ENCODE peak calls at places on chromosomes 3 and 15, in four cellular contexts. L is GM12878, H is HepG2, B is K562. A is an unnamed sample.

GRCh38 chr15:95557226-95558046 is 773.1 kb upstream of the NR2F2 start:
- DNase-seq in H (peak), L (peak), B (peak), A (peak)

GRCh38 chr3:12371525-12372140 is 82.8 kb downstream of the PPARG start:
- DNase-seq in L (no peak), B (no peak), H (no peak), A (no peak)

GRCh38 chr3:37863552-37863865 is 1.8 kb downstream of the CTDSPL start:
- DNase-seq in B (no peak), H (no peak), L (no peak), A (no peak)

GRCh38 chr15:29126821-29127461 is 142.7 kb downstream of the NSMCE3 start:
- DNase-seq in H (no peak), B (peak), L (no peak), A (peak)

GRCh38 chr3:39291903-39292329 is 12.1 kb upstream of the CX3CR1 start:
- DNase-seq in B (peak), L (no peak), H (peak), A (peak)

GRCh38 chr3:156448300-156448699 is 106.6 kb downstream of the SSR3 start:
- DNase-seq in H (peak), L (no peak), B (peak), A (peak)

GRCh38 chr3:140942221-140943104 is 827 bp downstream of the SLC25A36 start:
- DNase-seq in H (peak), B (peak), L (no peak), A (peak)

GRCh38 chr3:104066658-104067057 is 1300.1 kb upstream of the ALCAM start:
- DNase-seq in H (no peak), L (no peak), B (no peak), A (no peak)

GRCh38 chr15:67026171-67026967 is 39.0 kb upstream of the SMAD3 start:
- DNase-seq in B (no peak), L (no peak), H (no peak), A (no peak)

GRCh38 chr3:193826126-193826795 is 233.3 kb downstream of the OPA1 start:
- DNase-seq in L (no peak), B (peak), H (no peak), A (peak)

GRCh38 chr15:74530771-74531143 is 10.3 kb upstream of the ARID3B start:
- DNase-seq in H (no peak), B (no peak), L (no peak), A (no peak)

GRCh38 chr3:45567730-45568172 is 26.8 kb upstream of the LIMD1 start:
- DNase-seq in L (peak), B (no peak), H (no peak), A (no peak)

GRCh38 chr3:126659915-126660886 is 5.3 kb upstream of the TXNRD3 start:
- DNase-seq in B (no peak), L (no peak), H (peak), A (no peak)

GRCh38 chr3:40588406-40588805 is 63.6 kb downstream of the ZNF621 start:
- DNase-seq in L (no peak), B (no peak), H (peak), A (no peak)

GRCh38 chr3:175338775-175339535 is 479.8 kb downstream of the NAALADL2 start:
- DNase-seq in B (no peak), H (no peak), L (no peak), A (no peak)

GRCh38 chr15:66959066-66959465 is 106.3 kb upstream of the SMAD3 start:
- DNase-seq in H (no peak), L (no peak), B (no peak), A (no peak)

GRCh38 chr3:105974381-105974780 is 105.6 kb upstream of the CBLB start:
- DNase-seq in L (no peak), H (no peak), B (no peak), A (no peak)

GRCh38 chr3:49213541-49213943 is 42.1 kb downstream of the KLHDC8B start:
- DNase-seq in L (no peak), B (no peak), H (no peak), A (no peak)

GRCh38 chr15:75736256-75736655 is 23.6 kb upstream of the CSPG4 start:
- DNase-seq in L (no peak), H (no peak), B (no peak), A (no peak)

GRCh38 chr15:58147151-58147550 is 9.0 kb downstream of the AQP9 start:
- DNase-seq in B (no peak), L (no peak), H (no peak), A (no peak)

GRCh38 chr3:120203016-120203415 is 82.0 kb downstream of the GPR156 start:
- DNase-seq in L (no peak), B (no peak), H (no peak), A (no peak)

GRCh38 chr15:49622561-49622960 is 1.7 kb downstream of the DTWD1 start:
- DNase-seq in B (peak), H (no peak), L (no peak), A (no peak)

GRCh38 chr3:10142707-10143560 is 1.4 kb downstream of the VHL start:
- DNase-seq in H (no peak), B (peak), L (no peak), A (peak)

GRCh38 chr3:148953094-148953493 is 38.2 kb upstream of the GYG1 start:
- DNase-seq in L (no peak), B (no peak), H (no peak), A (no peak)

GRCh38 chr3:148958681-148959080 is 32.7 kb upstream of the GYG1 start:
- DNase-seq in L (no peak), H (no peak), B (no peak), A (no peak)

GRCh38 chr3:148957586-148957985 is 33.8 kb upstream of the GYG1 start:
- DNase-seq in B (peak), H (peak), L (no peak), A (no peak)

GRCh38 chr3:148954981-148955380 is 36.4 kb upstream of the GYG1 start:
- DNase-seq in B (no peak), L (no peak), H (no peak), A (no peak)

DNA sequence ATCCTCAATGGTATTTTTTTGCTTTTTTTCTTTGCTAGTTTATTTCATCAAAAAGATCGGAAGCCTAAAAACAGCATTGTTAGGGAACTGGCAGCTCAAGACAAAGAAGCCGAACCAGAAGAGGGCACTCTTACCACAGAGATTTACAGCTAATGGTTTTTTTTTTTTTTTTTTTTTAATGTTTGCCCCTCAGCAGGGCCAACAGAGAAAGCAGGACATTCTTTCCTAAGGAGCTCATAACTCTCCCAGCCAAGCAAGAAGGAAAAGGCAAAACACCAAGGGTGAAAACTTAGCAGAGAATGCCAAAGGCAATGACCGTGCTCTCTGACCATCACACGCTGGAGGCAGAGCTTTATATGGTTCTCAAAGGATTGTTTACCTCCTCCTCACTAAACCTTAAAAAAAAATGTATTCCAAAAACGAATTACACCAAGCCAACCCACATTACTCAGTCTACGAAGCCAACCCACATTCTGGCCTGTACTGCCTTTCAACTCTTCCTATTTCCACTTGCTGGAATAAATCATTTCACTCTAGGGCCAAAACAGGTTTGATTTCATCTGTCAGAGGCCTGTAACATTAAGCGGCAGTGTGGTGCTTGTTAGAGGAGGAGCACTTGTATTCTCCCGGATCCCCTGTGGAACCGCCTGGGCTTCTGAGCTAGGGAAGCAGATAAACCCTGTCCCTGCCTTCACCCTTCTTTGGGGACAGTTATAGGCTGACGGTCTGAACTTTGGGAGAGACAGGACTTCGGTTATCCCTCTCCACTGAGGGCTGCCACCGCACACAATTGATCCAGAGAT is 35.6 kb upstream of the GYG1 start:
- DNase-seq in B (peak), L (no peak), H (peak), A (peak)
- TF ChIP-seq SP1 in B (no peak), L (no peak), H (no peak), A (no peak)

GRCh38 chr3:185162634-185163033 is 9.8 kb upstream of the C3orf70 start:
- DNase-seq in H (no peak), B (no peak), L (no peak), A (no peak)

GRCh38 chr3:185161761-185162160 is 8.9 kb upstream of the C3orf70 start:
- DNase-seq in B (no peak), H (no peak), L (no peak), A (no peak)

GRCh38 chr3:185164428-185165217 is 11.8 kb upstream of the C3orf70 start:
- DNase-seq in L (no peak), H (no peak), B (no peak), A (no peak)
- TF ChIP-seq FOXK2 in L (no peak), H (no peak), B (no peak), A (no peak)

GRCh38 chr3:52532517-52532837 is 1.2 kb downstream of the NT5DC2 start:
- DNase-seq in B (peak), H (peak), L (no peak), A (peak)
- TF ChIP-seq BHLHE40 in B (no peak), H (no peak), L (peak), A (no peak)

GRCh38 chr3:153679711-153680110 is 441.5 kb upstream of the ARHGEF26 start:
- DNase-seq in H (no peak), L (no peak), B (no peak), A (no peak)
- TF ChIP-seq SP1 in H (no peak), L (no peak), B (no peak), A (no peak)

GRCh38 chr15:94033014-94033682 is 198.2 kb upstream of the MCTP2 start:
- DNase-seq in B (no peak), H (no peak), L (no peak), A (no peak)

GRCh38 chr15:94040523-94041248 is 190.7 kb upstream of the MCTP2 start:
- DNase-seq in L (no peak), B (no peak), H (no peak), A (no peak)

GRCh38 chr15:94032571-94032970 is 198.8 kb upstream of the MCTP2 start:
- DNase-seq in B (no peak), H (no peak), L (no peak), A (no peak)

GRCh38 chr15:94033683-94034020 is 197.7 kb upstream of the MCTP2 start:
- DNase-seq in L (no peak), H (no peak), B (no peak), A (no peak)

DNA sequence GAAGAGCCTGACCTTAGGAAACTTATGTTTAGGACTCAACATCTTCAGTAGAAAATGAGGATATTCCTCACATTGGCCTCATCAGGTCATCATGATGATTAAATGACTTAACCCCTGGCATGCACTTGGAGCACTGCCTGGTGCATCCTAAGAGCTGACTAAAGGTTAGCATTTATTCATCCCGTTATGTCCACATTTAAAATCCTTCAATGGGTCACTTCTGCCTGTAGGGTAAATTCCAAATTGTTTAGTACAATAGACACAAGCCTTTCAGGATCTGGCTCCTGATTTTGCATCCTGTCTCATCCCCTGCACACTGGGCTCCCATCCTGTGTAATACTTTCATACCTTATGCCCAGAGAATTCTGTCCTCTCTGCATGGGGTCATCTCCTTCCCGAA is 195.2 kb upstream of the MCTP2 start:
- DNase-seq in L (no peak), B (no peak), H (no peak), A (no peak)
- TF ChIP-seq FOXK2 in L (no peak), B (no peak), H (no peak), A (no peak)

DNA sequence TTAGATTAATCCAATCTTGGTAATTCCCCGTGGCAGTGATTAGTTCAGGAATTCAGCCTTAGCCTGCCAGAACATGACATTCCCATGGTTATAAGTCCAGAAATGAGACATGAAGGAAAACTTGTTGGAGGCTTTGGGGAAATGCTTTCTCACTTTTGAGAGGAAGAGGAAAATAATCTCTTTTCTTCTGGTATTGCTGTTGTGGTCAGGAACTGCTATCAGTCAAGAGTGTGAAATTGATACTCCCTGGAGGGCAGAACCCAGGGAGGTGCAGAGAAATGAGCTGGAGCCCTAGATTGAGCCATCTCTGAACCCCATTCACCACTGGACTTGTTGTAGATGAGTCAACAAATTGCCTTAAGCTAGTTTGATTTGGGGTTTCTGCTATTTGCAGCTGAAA is 38.6 kb upstream of the APH1B start:
- DNase-seq in H (no peak), L (peak), B (peak), A (no peak)
- TF ChIP-seq BHLHE40 in H (no peak), L (no peak), B (no peak), A (no peak)

A was measured in HEK293T.